ENCODE peak calls at places on chromosomes 3 and 15, in five cellular contexts. Z, J, Q, H and F are unnamed samples. For H3K27me3, the result is how much of the 10 kb centered on the place peaks cover.

GRCh38 chr3:48595526-48596121 is 495 bp upstream of the COL7A1 start:
- DNase-seq in Z (no peak), J (peak), Q (peak), H (peak), F (no peak)

GRCh38 chr3:152270145-152270870 is 1.6 kb downstream of the MBNL1 start:
- DNase-seq in Z (no peak), J (no peak), Q (peak), H (no peak), F (no peak)

GRCh38 chr15:85642693-85643058 is 152.0 kb downstream of the KLHL25 start:
- DNase-seq in Z (peak), J (no peak), Q (no peak), H (peak), F (no peak)

GRCh38 chr15:39582977-39583585 is 2.2 kb downstream of the THBS1 start:
- DNase-seq in Z (no peak), J (no peak), Q (no peak), H (no peak), F (no peak)

GRCh38 chr3:49646236-49646635 is 27.9 kb upstream of the APEH start:
- DNase-seq in Z (no peak), J (no peak), Q (no peak), H (no peak), F (no peak)

GRCh38 chr3:124648551-124648950 is 81.7 kb upstream of the UMPS start:
- DNase-seq in Z (no peak), J (no peak), Q (no peak), H (no peak), F (no peak)

GRCh38 chr3:25055981-25056380 is 372.1 kb upstream of the RARB start:
- DNase-seq in Z (no peak), J (no peak), Q (no peak), H (no peak), F (no peak)

GRCh38 chr3:65914740-65915366 is 123.9 kb downstream of the MAGI1 start:
- DNase-seq in Z (no peak), J (no peak), Q (no peak), H (no peak), F (no peak)

GRCh38 chr15:72180771-72181324 is 16.7 kb downstream of the GRAMD2A start:
- DNase-seq in Z (no peak), J (no peak), Q (no peak), H (no peak), F (no peak)

GRCh38 chr3:46913644-46914043 is 36.1 kb downstream of the PTH1R start:
- DNase-seq in Z (no peak), J (peak), Q (peak), H (peak), F (no peak)

GRCh38 chr3:119800844-119801243 is 18.9 kb downstream of the NR1I2 start:
- DNase-seq in Z (no peak), J (no peak), Q (no peak), H (no peak), F (no peak)

GRCh38 chr15:32119286-32119685 is 89.0 kb downstream of the CHRNA7 start:
- DNase-seq in Z (no peak), J (no peak), Q (no peak), H (no peak), F (no peak)

GRCh38 chr3:197953881-197954280 is 3.9 kb downstream of the RPL35A start:
- DNase-seq in Z (peak), J (peak), Q (no peak), H (no peak), F (no peak)
- H3K27ac ChIP-seq in Z (no peak), J (peak), Q (peak), H (no peak), F (no peak)

GRCh38 chr3:184543256-184543655 is 18.3 kb upstream of the EPHB3 start:
- DNase-seq in Z (no peak), J (peak), Q (no peak), H (no peak), F (no peak)

GRCh38 chr3:184545769-184546168 is 15.8 kb upstream of the EPHB3 start:
- DNase-seq in Z (no peak), J (peak), Q (no peak), H (no peak), F (no peak)

GRCh38 chr3:184544513-184544861 is 17.1 kb upstream of the EPHB3 start:
- DNase-seq in Z (no peak), J (no peak), Q (no peak), H (no peak), F (no peak)

GRCh38 chr3:184543848-184544512 is 17.6 kb upstream of the EPHB3 start:
- DNase-seq in Z (peak), J (peak), Q (peak), H (peak), F (peak)

DNA sequence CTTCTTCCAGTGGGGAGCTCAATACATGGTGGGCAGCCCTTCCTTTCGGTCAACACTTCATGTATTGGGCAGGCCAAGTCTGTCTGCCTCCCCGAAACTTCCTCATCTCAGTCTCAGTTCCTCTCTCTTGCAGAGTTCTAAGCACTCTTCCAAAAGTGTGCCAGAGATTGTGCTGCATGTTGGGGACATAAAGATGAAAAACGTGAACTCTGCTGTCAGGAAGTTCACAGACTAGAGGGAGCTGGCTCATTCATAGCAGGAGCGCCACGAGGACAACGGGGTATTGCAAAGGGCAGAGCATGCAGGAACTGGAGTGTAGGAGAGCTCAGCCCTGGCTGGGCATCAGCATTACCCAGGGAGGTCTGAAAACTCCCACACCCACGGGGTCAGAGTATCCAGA is 15.3 kb upstream of the EPHB3 start:
- DNase-seq in Z (no peak), J (peak), Q (no peak), H (peak), F (no peak)
- TF ChIP-seq CTCF in Z (no peak), J (no peak), Q (no peak), H (no peak), F (no peak)

GRCh38 chr15:64134322-64134829 is 17.2 kb upstream of the SNX22 start:
- DNase-seq in Z (no peak), J (peak), Q (no peak), H (no peak), F (no peak)

GRCh38 chr15:64133619-64134018 is 17.9 kb upstream of the SNX22 start:
- DNase-seq in Z (no peak), J (no peak), Q (no peak), H (no peak), F (no peak)

GRCh38 chr15:64131547-64131946 is 20.0 kb upstream of the SNX22 start:
- DNase-seq in Z (no peak), J (no peak), Q (no peak), H (no peak), F (no peak)

GRCh38 chr15:64130159-64130558 is 21.4 kb upstream of the SNX22 start:
- DNase-seq in Z (no peak), J (no peak), Q (no peak), H (no peak), F (no peak)

DNA sequence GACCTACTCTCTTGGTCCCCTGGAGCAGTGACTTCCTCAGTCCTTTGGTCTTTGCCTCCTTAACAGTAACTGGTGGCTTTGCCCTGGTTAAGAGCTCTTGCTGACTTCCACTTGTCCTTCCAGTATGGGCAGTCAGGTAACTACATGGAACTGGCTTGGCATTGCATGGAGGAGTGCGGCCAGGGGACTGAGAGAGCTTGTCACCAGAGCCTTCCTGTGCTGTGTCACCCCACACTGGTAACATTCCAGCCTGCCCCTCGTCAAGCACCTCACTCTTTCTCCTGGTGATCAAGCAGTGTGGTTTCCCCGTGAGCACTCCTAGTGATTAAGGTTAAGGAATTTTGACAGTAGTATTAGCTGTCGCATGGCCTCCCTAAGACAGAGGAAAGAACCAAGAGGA is 19.3 kb upstream of the SNX22 start:
- DNase-seq in Z (no peak), J (no peak), Q (no peak), H (no peak), F (no peak)
- H3K27me3 ChIP-seq in Z (under half), J (under half), Q (under half), H (under half), F (under half)

GRCh38 chr3:156749244-156749643 is 74.9 kb downstream of the TIPARP start:
- DNase-seq in Z (no peak), J (no peak), Q (no peak), H (no peak), F (no peak)
- H3K27ac ChIP-seq in Z (no peak), J (no peak), Q (no peak), H (no peak), F (no peak)

DNA sequence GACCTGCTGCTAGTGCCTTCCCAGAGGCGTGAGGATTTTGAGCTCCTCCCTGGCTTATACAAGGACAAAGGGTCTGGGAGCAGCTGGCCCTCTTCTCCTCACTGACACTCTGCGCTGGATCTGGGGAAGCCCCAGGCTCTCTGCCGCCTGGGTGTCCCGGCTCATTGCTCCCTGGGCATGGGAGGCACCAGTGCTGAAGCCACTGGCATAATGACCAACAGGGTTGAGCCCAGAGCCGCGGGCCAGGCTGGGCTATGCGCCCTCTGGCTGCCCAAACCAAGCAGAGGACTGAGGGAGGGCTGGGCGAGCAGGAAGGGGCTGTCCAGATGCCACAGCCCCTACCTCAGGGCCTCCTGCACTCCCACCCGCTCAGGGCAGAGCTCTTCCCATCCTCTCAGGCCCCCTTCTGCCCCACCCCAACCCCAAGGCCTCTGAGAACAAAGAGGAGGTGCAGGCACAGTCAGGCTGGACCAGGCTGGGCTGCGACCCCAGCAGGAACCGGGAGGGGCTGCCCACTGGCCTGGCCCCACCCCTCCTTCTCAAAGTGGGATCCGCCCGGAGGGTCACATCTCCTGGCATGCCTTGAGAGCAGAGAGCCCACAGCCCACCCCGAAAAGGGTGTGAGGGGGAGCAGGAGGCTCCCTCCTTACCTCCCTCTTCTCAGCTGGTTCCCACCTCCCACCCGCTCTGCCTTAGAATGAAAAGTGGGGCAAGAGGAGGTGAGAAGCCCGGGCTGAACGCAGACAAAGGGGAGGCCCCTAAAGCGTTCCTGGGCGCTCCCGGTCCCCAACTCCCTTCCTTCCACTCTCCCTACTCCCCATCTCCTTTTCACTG is 1.5 kb downstream of the LINGO1 start:
- DNase-seq in Z (no peak), J (no peak), Q (no peak), H (no peak), F (no peak)
- TF ChIP-seq CTCF in Z (peak), J (no peak), Q (no peak), H (no peak), F (no peak)

GRCh38 chr3:122986790-122987189 is 40.8 kb downstream of the SEMA5B start:
- DNase-seq in Z (no peak), J (no peak), Q (no peak), H (no peak), F (no peak)
- H3K27me3 ChIP-seq in Z (under half), J (under half), Q (under half), H (under half), F (under half)

DNA sequence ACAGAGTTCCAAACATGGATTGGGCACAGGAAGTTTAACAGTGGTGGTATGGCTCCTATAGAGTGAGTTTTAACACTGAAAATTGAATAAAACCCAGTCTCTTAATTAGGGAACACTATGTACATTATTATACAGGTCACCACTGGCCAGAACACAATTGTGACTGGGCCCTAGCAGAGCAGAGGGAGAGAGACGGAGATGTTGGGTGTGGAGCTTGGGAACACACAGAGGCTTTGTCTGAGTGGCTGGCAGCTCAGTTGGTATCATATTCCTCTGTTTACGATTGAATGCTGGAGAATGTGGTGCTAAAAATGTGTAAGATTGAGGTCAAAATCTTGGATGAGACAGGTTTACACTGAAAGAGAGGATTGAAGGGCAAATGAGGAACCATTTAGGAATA is 6.8 kb upstream of the MOBP start:
- DNase-seq in Z (no peak), J (no peak), Q (no peak), H (no peak), F (no peak)
- H3K27ac ChIP-seq in Z (no peak), J (no peak), Q (no peak), H (no peak), F (no peak)